ENCODE peak calls at places on chromosomes 3 and 15, in seven cellular contexts. One of them, this sample, is unnamed.

GRCh38 chr3:124707667-124708066 is 22.6 kb upstream of the UMPS start:
- DNase-seq in ELF-1: peak
- DNase-seq in PC-3: peak
- DNase-seq in spleen: no peak
- DNase-seq in stimulated activated CD4-positive, alpha-beta T cell treated with anti-CD3 and anti-CD28 coated beads, Interleukin-1b, Interleukin-23, amount 100 ng/mL, for 4 hours: no peak
- DNase-seq in stimulated activated CD8-positive, alpha-beta memory T cell treated with anti-CD3 and anti-CD28 coated beads, Interleukin-4, amount 100 ng/mL, for 1 hour: no peak
- DNase-seq in activated T-cell treated with anti-CD3 and anti-CD28 coated beads, Interleukin-2, amount 50 U/mL, for 72 hours: no peak
- DNase-seq in this sample: peak

GRCh38 chr3:71791634-71792033 is 6.7 kb upstream of the PROK2 start:
- DNase-seq in ELF-1: no peak
- DNase-seq in PC-3: peak
- DNase-seq in spleen: no peak
- DNase-seq in stimulated activated CD4-positive, alpha-beta T cell treated with anti-CD3 and anti-CD28 coated beads, Interleukin-1b, Interleukin-23, amount 100 ng/mL, for 4 hours: no peak
- DNase-seq in stimulated activated CD8-positive, alpha-beta memory T cell treated with anti-CD3 and anti-CD28 coated beads, Interleukin-4, amount 100 ng/mL, for 1 hour: no peak
- DNase-seq in activated T-cell treated with anti-CD3 and anti-CD28 coated beads, Interleukin-2, amount 50 U/mL, for 72 hours: no peak
- DNase-seq in this sample: no peak

GRCh38 chr15:73947651-73948050 is 21.4 kb downstream of the LOXL1 start:
- DNase-seq in ELF-1: no peak
- DNase-seq in PC-3: no peak
- DNase-seq in spleen: peak
- DNase-seq in stimulated activated CD4-positive, alpha-beta T cell treated with anti-CD3 and anti-CD28 coated beads, Interleukin-1b, Interleukin-23, amount 100 ng/mL, for 4 hours: no peak
- DNase-seq in stimulated activated CD8-positive, alpha-beta memory T cell treated with anti-CD3 and anti-CD28 coated beads, Interleukin-4, amount 100 ng/mL, for 1 hour: no peak
- DNase-seq in activated T-cell treated with anti-CD3 and anti-CD28 coated beads, Interleukin-2, amount 50 U/mL, for 72 hours: no peak
- DNase-seq in this sample: no peak

GRCh38 chr3:143001034-143001368 is 369 bp upstream of the U2SURP start:
- DNase-seq in ELF-1: no peak
- DNase-seq in PC-3: no peak
- DNase-seq in spleen: peak
- DNase-seq in stimulated activated CD4-positive, alpha-beta T cell treated with anti-CD3 and anti-CD28 coated beads, Interleukin-1b, Interleukin-23, amount 100 ng/mL, for 4 hours: no peak
- DNase-seq in stimulated activated CD8-positive, alpha-beta memory T cell treated with anti-CD3 and anti-CD28 coated beads, Interleukin-4, amount 100 ng/mL, for 1 hour: no peak
- DNase-seq in activated T-cell treated with anti-CD3 and anti-CD28 coated beads, Interleukin-2, amount 50 U/mL, for 72 hours: peak
- DNase-seq in this sample: no peak

GRCh38 chr3:17602126-17602525 is 140.3 kb downstream of the TBC1D5 start:
- DNase-seq in ELF-1: no peak
- DNase-seq in PC-3: peak
- DNase-seq in spleen: no peak
- DNase-seq in stimulated activated CD4-positive, alpha-beta T cell treated with anti-CD3 and anti-CD28 coated beads, Interleukin-1b, Interleukin-23, amount 100 ng/mL, for 4 hours: no peak
- DNase-seq in stimulated activated CD8-positive, alpha-beta memory T cell treated with anti-CD3 and anti-CD28 coated beads, Interleukin-4, amount 100 ng/mL, for 1 hour: no peak
- DNase-seq in activated T-cell treated with anti-CD3 and anti-CD28 coated beads, Interleukin-2, amount 50 U/mL, for 72 hours: no peak
- DNase-seq in this sample: no peak

GRCh38 chr3:183375787-183376186 is 52.6 kb downstream of the MCF2L2 start:
- DNase-seq in ELF-1: no peak
- DNase-seq in PC-3: no peak
- DNase-seq in spleen: no peak
- DNase-seq in stimulated activated CD4-positive, alpha-beta T cell treated with anti-CD3 and anti-CD28 coated beads, Interleukin-1b, Interleukin-23, amount 100 ng/mL, for 4 hours: no peak
- DNase-seq in stimulated activated CD8-positive, alpha-beta memory T cell treated with anti-CD3 and anti-CD28 coated beads, Interleukin-4, amount 100 ng/mL, for 1 hour: no peak
- DNase-seq in activated T-cell treated with anti-CD3 and anti-CD28 coated beads, Interleukin-2, amount 50 U/mL, for 72 hours: no peak
- DNase-seq in this sample: no peak

GRCh38 chr3:195241592-195242355 is 29.2 kb downstream of the XXYLT1 start:
- DNase-seq in ELF-1: no peak
- DNase-seq in PC-3: no peak
- DNase-seq in spleen: no peak
- DNase-seq in stimulated activated CD4-positive, alpha-beta T cell treated with anti-CD3 and anti-CD28 coated beads, Interleukin-1b, Interleukin-23, amount 100 ng/mL, for 4 hours: no peak
- DNase-seq in stimulated activated CD8-positive, alpha-beta memory T cell treated with anti-CD3 and anti-CD28 coated beads, Interleukin-4, amount 100 ng/mL, for 1 hour: no peak
- DNase-seq in activated T-cell treated with anti-CD3 and anti-CD28 coated beads, Interleukin-2, amount 50 U/mL, for 72 hours: no peak
- DNase-seq in this sample: no peak

GRCh38 chr3:36210840-36211655 is 169.3 kb upstream of the STAC start:
- DNase-seq in ELF-1: no peak
- DNase-seq in PC-3: no peak
- DNase-seq in spleen: no peak
- DNase-seq in stimulated activated CD4-positive, alpha-beta T cell treated with anti-CD3 and anti-CD28 coated beads, Interleukin-1b, Interleukin-23, amount 100 ng/mL, for 4 hours: no peak
- DNase-seq in stimulated activated CD8-positive, alpha-beta memory T cell treated with anti-CD3 and anti-CD28 coated beads, Interleukin-4, amount 100 ng/mL, for 1 hour: no peak
- DNase-seq in activated T-cell treated with anti-CD3 and anti-CD28 coated beads, Interleukin-2, amount 50 U/mL, for 72 hours: no peak
- DNase-seq in this sample: no peak

GRCh38 chr3:172466553-172467130 is 18.4 kb upstream of the GHSR start:
- DNase-seq in ELF-1: no peak
- DNase-seq in PC-3: peak
- DNase-seq in spleen: no peak
- DNase-seq in stimulated activated CD4-positive, alpha-beta T cell treated with anti-CD3 and anti-CD28 coated beads, Interleukin-1b, Interleukin-23, amount 100 ng/mL, for 4 hours: no peak
- DNase-seq in stimulated activated CD8-positive, alpha-beta memory T cell treated with anti-CD3 and anti-CD28 coated beads, Interleukin-4, amount 100 ng/mL, for 1 hour: no peak
- DNase-seq in activated T-cell treated with anti-CD3 and anti-CD28 coated beads, Interleukin-2, amount 50 U/mL, for 72 hours: no peak
- DNase-seq in this sample: no peak

GRCh38 chr3:52483577-52484495 is 11.3 kb upstream of the STAB1 start:
- DNase-seq in ELF-1: no peak
- DNase-seq in PC-3: no peak
- DNase-seq in spleen: no peak
- DNase-seq in stimulated activated CD4-positive, alpha-beta T cell treated with anti-CD3 and anti-CD28 coated beads, Interleukin-1b, Interleukin-23, amount 100 ng/mL, for 4 hours: no peak
- DNase-seq in stimulated activated CD8-positive, alpha-beta memory T cell treated with anti-CD3 and anti-CD28 coated beads, Interleukin-4, amount 100 ng/mL, for 1 hour: no peak
- DNase-seq in activated T-cell treated with anti-CD3 and anti-CD28 coated beads, Interleukin-2, amount 50 U/mL, for 72 hours: no peak
- DNase-seq in this sample: no peak

GRCh38 chr3:188950832-188951489 is 220.8 kb upstream of the TPRG1 start:
- DNase-seq in ELF-1: no peak
- DNase-seq in PC-3: peak
- DNase-seq in spleen: no peak
- DNase-seq in stimulated activated CD4-positive, alpha-beta T cell treated with anti-CD3 and anti-CD28 coated beads, Interleukin-1b, Interleukin-23, amount 100 ng/mL, for 4 hours: peak
- DNase-seq in stimulated activated CD8-positive, alpha-beta memory T cell treated with anti-CD3 and anti-CD28 coated beads, Interleukin-4, amount 100 ng/mL, for 1 hour: no peak
- DNase-seq in activated T-cell treated with anti-CD3 and anti-CD28 coated beads, Interleukin-2, amount 50 U/mL, for 72 hours: peak
- DNase-seq in this sample: no peak

GRCh38 chr3:197014942-197015575 is 14.6 kb downstream of the MELTF start:
- DNase-seq in ELF-1: no peak
- DNase-seq in PC-3: no peak
- DNase-seq in spleen: no peak
- DNase-seq in stimulated activated CD4-positive, alpha-beta T cell treated with anti-CD3 and anti-CD28 coated beads, Interleukin-1b, Interleukin-23, amount 100 ng/mL, for 4 hours: no peak
- DNase-seq in stimulated activated CD8-positive, alpha-beta memory T cell treated with anti-CD3 and anti-CD28 coated beads, Interleukin-4, amount 100 ng/mL, for 1 hour: no peak
- DNase-seq in activated T-cell treated with anti-CD3 and anti-CD28 coated beads, Interleukin-2, amount 50 U/mL, for 72 hours: no peak
- DNase-seq in this sample: no peak

GRCh38 chr15:98126326-98127090 is 166.0 kb downstream of the ARRDC4 start:
- DNase-seq in ELF-1: no peak
- DNase-seq in PC-3: no peak
- DNase-seq in spleen: no peak
- DNase-seq in stimulated activated CD4-positive, alpha-beta T cell treated with anti-CD3 and anti-CD28 coated beads, Interleukin-1b, Interleukin-23, amount 100 ng/mL, for 4 hours: no peak
- DNase-seq in stimulated activated CD8-positive, alpha-beta memory T cell treated with anti-CD3 and anti-CD28 coated beads, Interleukin-4, amount 100 ng/mL, for 1 hour: no peak
- DNase-seq in activated T-cell treated with anti-CD3 and anti-CD28 coated beads, Interleukin-2, amount 50 U/mL, for 72 hours: no peak
- DNase-seq in this sample: no peak

GRCh38 chr15:57506422-57506821 is 85.3 kb upstream of the MYZAP start:
- DNase-seq in ELF-1: peak
- DNase-seq in PC-3: no peak
- DNase-seq in spleen: no peak
- DNase-seq in stimulated activated CD4-positive, alpha-beta T cell treated with anti-CD3 and anti-CD28 coated beads, Interleukin-1b, Interleukin-23, amount 100 ng/mL, for 4 hours: no peak
- DNase-seq in stimulated activated CD8-positive, alpha-beta memory T cell treated with anti-CD3 and anti-CD28 coated beads, Interleukin-4, amount 100 ng/mL, for 1 hour: no peak
- DNase-seq in activated T-cell treated with anti-CD3 and anti-CD28 coated beads, Interleukin-2, amount 50 U/mL, for 72 hours: no peak
- DNase-seq in this sample: peak

GRCh38 chr3:112365035-112365434 is 32.1 kb downstream of the CD200 start:
- DNase-seq in ELF-1: no peak
- DNase-seq in PC-3: no peak
- DNase-seq in spleen: no peak
- DNase-seq in stimulated activated CD4-positive, alpha-beta T cell treated with anti-CD3 and anti-CD28 coated beads, Interleukin-1b, Interleukin-23, amount 100 ng/mL, for 4 hours: no peak
- DNase-seq in stimulated activated CD8-positive, alpha-beta memory T cell treated with anti-CD3 and anti-CD28 coated beads, Interleukin-4, amount 100 ng/mL, for 1 hour: no peak
- DNase-seq in activated T-cell treated with anti-CD3 and anti-CD28 coated beads, Interleukin-2, amount 50 U/mL, for 72 hours: no peak
- DNase-seq in this sample: no peak

GRCh38 chr15:29432191-29433049 is 162.8 kb upstream of the NSMCE3 start:
- DNase-seq in ELF-1: no peak
- DNase-seq in PC-3: no peak
- DNase-seq in spleen: no peak
- DNase-seq in stimulated activated CD4-positive, alpha-beta T cell treated with anti-CD3 and anti-CD28 coated beads, Interleukin-1b, Interleukin-23, amount 100 ng/mL, for 4 hours: no peak
- DNase-seq in stimulated activated CD8-positive, alpha-beta memory T cell treated with anti-CD3 and anti-CD28 coated beads, Interleukin-4, amount 100 ng/mL, for 1 hour: no peak
- DNase-seq in activated T-cell treated with anti-CD3 and anti-CD28 coated beads, Interleukin-2, amount 50 U/mL, for 72 hours: no peak
- DNase-seq in this sample: no peak

GRCh38 chr3:178263236-178263916 is 272.9 kb upstream of the KCNMB2 start:
- DNase-seq in ELF-1: no peak
- DNase-seq in PC-3: no peak
- DNase-seq in spleen: no peak
- DNase-seq in stimulated activated CD4-positive, alpha-beta T cell treated with anti-CD3 and anti-CD28 coated beads, Interleukin-1b, Interleukin-23, amount 100 ng/mL, for 4 hours: no peak
- DNase-seq in stimulated activated CD8-positive, alpha-beta memory T cell treated with anti-CD3 and anti-CD28 coated beads, Interleukin-4, amount 100 ng/mL, for 1 hour: no peak
- DNase-seq in activated T-cell treated with anti-CD3 and anti-CD28 coated beads, Interleukin-2, amount 50 U/mL, for 72 hours: no peak
- DNase-seq in this sample: no peak

GRCh38 chr15:45331977-45332376 is 46.4 kb downstream of the GATM start:
- DNase-seq in ELF-1: no peak
- DNase-seq in PC-3: no peak
- DNase-seq in spleen: no peak
- DNase-seq in stimulated activated CD4-positive, alpha-beta T cell treated with anti-CD3 and anti-CD28 coated beads, Interleukin-1b, Interleukin-23, amount 100 ng/mL, for 4 hours: no peak
- DNase-seq in stimulated activated CD8-positive, alpha-beta memory T cell treated with anti-CD3 and anti-CD28 coated beads, Interleukin-4, amount 100 ng/mL, for 1 hour: no peak
- DNase-seq in activated T-cell treated with anti-CD3 and anti-CD28 coated beads, Interleukin-2, amount 50 U/mL, for 72 hours: no peak
- DNase-seq in this sample: no peak

GRCh38 chr3:8529197-8529637 is 27.6 kb downstream of the LMCD1 start:
- DNase-seq in ELF-1: no peak
- DNase-seq in PC-3: no peak
- DNase-seq in spleen: no peak
- DNase-seq in stimulated activated CD4-positive, alpha-beta T cell treated with anti-CD3 and anti-CD28 coated beads, Interleukin-1b, Interleukin-23, amount 100 ng/mL, for 4 hours: no peak
- DNase-seq in stimulated activated CD8-positive, alpha-beta memory T cell treated with anti-CD3 and anti-CD28 coated beads, Interleukin-4, amount 100 ng/mL, for 1 hour: no peak
- DNase-seq in activated T-cell treated with anti-CD3 and anti-CD28 coated beads, Interleukin-2, amount 50 U/mL, for 72 hours: no peak
- DNase-seq in this sample: no peak

GRCh38 chr3:117665311-117665710 is 955.7 kb downstream of the TUSC7 start:
- DNase-seq in ELF-1: no peak
- DNase-seq in PC-3: no peak
- DNase-seq in spleen: no peak
- DNase-seq in stimulated activated CD4-positive, alpha-beta T cell treated with anti-CD3 and anti-CD28 coated beads, Interleukin-1b, Interleukin-23, amount 100 ng/mL, for 4 hours: no peak
- DNase-seq in stimulated activated CD8-positive, alpha-beta memory T cell treated with anti-CD3 and anti-CD28 coated beads, Interleukin-4, amount 100 ng/mL, for 1 hour: no peak
- DNase-seq in activated T-cell treated with anti-CD3 and anti-CD28 coated beads, Interleukin-2, amount 50 U/mL, for 72 hours: no peak
- DNase-seq in this sample: no peak